ENCODE peak calls at places on chromosomes 12 and 14, in four cellular contexts. One of them, this sample, is unnamed. For H3K4me1, the result is how much of the 10 kb centered on the place peaks cover.

GRCh38 chr12:1044697-1045096 is 53.7 kb downstream of the ERC1 start:
- DNase-seq in trophoblast cell: no peak
- DNase-seq in mesenchymal stem cell: peak
- DNase-seq in IMR-90: peak
- DNase-seq in this sample: no peak

GRCh38 chr14:76926521-76927251 is 100.5 kb downstream of the LRRC74A start:
- DNase-seq in mesenchymal stem cell: peak
- DNase-seq in IMR-90: peak
- DNase-seq in trophoblast cell: no peak
- DNase-seq in this sample: no peak

GRCh38 chr14:104883681-104884361 is 18.8 kb downstream of the CEP170B start:
- DNase-seq in trophoblast cell: no peak
- DNase-seq in mesenchymal stem cell: no peak
- DNase-seq in IMR-90: no peak
- DNase-seq in this sample: no peak

GRCh38 chr12:123384318-123384993 is 524 bp downstream of the KMT5A start:
- DNase-seq in mesenchymal stem cell: peak
- DNase-seq in IMR-90: no peak
- DNase-seq in trophoblast cell: no peak
- DNase-seq in this sample: no peak

GRCh38 chr14:51447411-51447810 is 204.3 kb upstream of the FRMD6 start:
- DNase-seq in IMR-90: no peak
- DNase-seq in trophoblast cell: no peak
- DNase-seq in mesenchymal stem cell: no peak
- DNase-seq in this sample: no peak

GRCh38 chr14:86532219-86532618 is 1002.3 kb downstream of the FLRT2 start:
- DNase-seq in mesenchymal stem cell: no peak
- DNase-seq in trophoblast cell: no peak
- DNase-seq in IMR-90: peak
- DNase-seq in this sample: no peak

GRCh38 chr14:100070310-100070709 is 5.1 kb downstream of the EVL start:
- DNase-seq in trophoblast cell: no peak
- DNase-seq in mesenchymal stem cell: no peak
- DNase-seq in IMR-90: no peak
- DNase-seq in this sample: no peak

GRCh38 chr12:15274561-15274967 is 47.7 kb upstream of the PTPRO start:
- DNase-seq in mesenchymal stem cell: no peak
- DNase-seq in trophoblast cell: no peak
- DNase-seq in IMR-90: no peak
- DNase-seq in this sample: no peak

GRCh38 chr12:42180990-42181611 is 36.4 kb upstream of the GXYLT1 start:
- DNase-seq in IMR-90: peak
- DNase-seq in trophoblast cell: no peak
- DNase-seq in mesenchymal stem cell: peak
- DNase-seq in this sample: no peak

GRCh38 chr12:9115731-9116689 is at the start of gene A2M:
- DNase-seq in IMR-90: no peak
- DNase-seq in mesenchymal stem cell: peak
- DNase-seq in trophoblast cell: no peak
- DNase-seq in this sample: no peak

GRCh38 chr14:74456684-74457083 is 30.7 kb upstream of the SYNDIG1L start:
- DNase-seq in IMR-90: no peak
- DNase-seq in mesenchymal stem cell: no peak
- DNase-seq in trophoblast cell: no peak
- DNase-seq in this sample: no peak

GRCh38 chr12:26162905-26163304 is 32.5 kb upstream of the SSPN start:
- DNase-seq in IMR-90: no peak
- DNase-seq in trophoblast cell: no peak
- DNase-seq in mesenchymal stem cell: no peak
- DNase-seq in this sample: no peak

GRCh38 chr12:113237748-113238147 is 16.5 kb downstream of the TPCN1 start:
- DNase-seq in mesenchymal stem cell: no peak
- DNase-seq in trophoblast cell: no peak
- DNase-seq in IMR-90: no peak
- DNase-seq in this sample: no peak

GRCh38 chr14:104505085-104506074 is 74.2 kb upstream of the C14orf180 start:
- DNase-seq in IMR-90: no peak
- DNase-seq in trophoblast cell: no peak
- DNase-seq in mesenchymal stem cell: no peak
- DNase-seq in this sample: no peak

GRCh38 chr12:27651201-27651600 is 45.0 kb upstream of the REP15 start:
- DNase-seq in trophoblast cell: peak
- DNase-seq in IMR-90: peak
- DNase-seq in mesenchymal stem cell: no peak
- DNase-seq in this sample: no peak

GRCh38 chr12:117395766-117396165 is 34.3 kb upstream of the NOS1 start:
- DNase-seq in IMR-90: no peak
- DNase-seq in trophoblast cell: no peak
- DNase-seq in mesenchymal stem cell: no peak
- DNase-seq in this sample: no peak

GRCh38 chr12:8562310-8562709 is 21.6 kb upstream of the CLEC4E start:
- DNase-seq in trophoblast cell: no peak
- DNase-seq in IMR-90: no peak
- DNase-seq in mesenchymal stem cell: no peak
- DNase-seq in this sample: no peak

GRCh38 chr12:5792350-5792749 is 152.7 kb downstream of the ANO2 start:
- DNase-seq in trophoblast cell: no peak
- DNase-seq in IMR-90: peak
- DNase-seq in mesenchymal stem cell: no peak
- DNase-seq in this sample: no peak

GRCh38 chr12:29403991-29404390 is 23.0 kb upstream of the ERGIC2 start:
- DNase-seq in mesenchymal stem cell: no peak
- DNase-seq in trophoblast cell: no peak
- DNase-seq in IMR-90: no peak
- DNase-seq in this sample: no peak

GRCh38 chr14:94975366-94975765 is 182.0 kb downstream of the DICER1 start:
- DNase-seq in IMR-90: no peak
- DNase-seq in mesenchymal stem cell: no peak
- DNase-seq in trophoblast cell: no peak
- DNase-seq in this sample: no peak
- H3K4me3 ChIP-seq in IMR-90: no peak
- H3K4me3 ChIP-seq in mesenchymal stem cell: no peak
- H3K4me3 ChIP-seq in trophoblast cell: no peak
- H3K4me3 ChIP-seq in this sample: no peak

DNA sequence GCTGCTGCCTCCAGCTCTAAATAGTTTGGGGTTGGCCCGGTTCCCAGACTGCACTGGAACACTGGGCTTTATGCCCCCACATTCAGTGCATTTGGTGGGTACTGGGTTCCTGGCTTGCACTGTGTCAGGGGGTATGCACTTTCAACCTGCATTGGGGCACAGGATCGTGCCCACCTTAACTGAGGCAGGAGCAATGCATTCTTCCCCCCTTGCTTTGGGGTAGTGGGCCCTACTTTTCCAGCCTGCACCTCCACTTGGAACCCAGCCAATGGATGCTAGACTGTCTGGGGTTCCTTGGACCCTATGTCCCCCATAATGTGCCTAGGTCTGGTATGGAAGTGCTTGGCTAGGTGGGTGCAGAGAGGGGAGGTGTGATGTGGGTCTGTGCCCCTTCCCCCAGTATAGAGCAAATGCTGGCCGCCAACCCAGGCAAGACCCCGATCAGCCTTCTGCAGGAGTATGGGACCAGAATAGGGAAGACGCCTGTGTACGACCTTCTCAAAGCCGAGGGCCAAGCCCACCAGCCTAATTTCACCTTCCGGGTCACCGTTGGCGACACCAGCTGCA is 615 bp downstream of the TARBP2 start:
- DNase-seq in mesenchymal stem cell: no peak
- DNase-seq in trophoblast cell: no peak
- DNase-seq in IMR-90: no peak
- DNase-seq in this sample: no peak
- H3K14ac ChIP-seq in mesenchymal stem cell: no peak
- H3K14ac ChIP-seq in trophoblast cell: peak
- H3K14ac ChIP-seq in IMR-90: peak
- H3K14ac ChIP-seq in this sample: peak

GRCh38 chr14:91834571-91834970 is 32.8 kb downstream of the TC2N start:
- DNase-seq in trophoblast cell: no peak
- DNase-seq in mesenchymal stem cell: no peak
- DNase-seq in IMR-90: no peak
- DNase-seq in this sample: no peak

GRCh38 chr14:91837076-91837475 is 30.3 kb downstream of the TC2N start:
- DNase-seq in mesenchymal stem cell: no peak
- DNase-seq in IMR-90: no peak
- DNase-seq in trophoblast cell: no peak
- DNase-seq in this sample: no peak

GRCh38 chr14:91831337-91831736 is 36.0 kb downstream of the TC2N start:
- DNase-seq in trophoblast cell: no peak
- DNase-seq in IMR-90: no peak
- DNase-seq in mesenchymal stem cell: no peak
- DNase-seq in this sample: no peak

GRCh38 chr14:91835920-91836843 is 31.2 kb downstream of the TC2N start:
- DNase-seq in IMR-90: no peak
- DNase-seq in mesenchymal stem cell: peak
- DNase-seq in trophoblast cell: peak
- DNase-seq in this sample: peak

GRCh38 chr14:91835197-91835919 is 32.0 kb downstream of the TC2N start:
- DNase-seq in mesenchymal stem cell: no peak
- DNase-seq in trophoblast cell: no peak
- DNase-seq in IMR-90: no peak
- DNase-seq in this sample: no peak
- H3K4me1 ChIP-seq in mesenchymal stem cell: under half
- H3K4me1 ChIP-seq in trophoblast cell: under half
- H3K4me1 ChIP-seq in IMR-90: under half
- H3K4me1 ChIP-seq in this sample: under half

GRCh38 chr12:104079024-104079423 is 14.7 kb downstream of the HCFC2 start:
- DNase-seq in mesenchymal stem cell: no peak
- DNase-seq in IMR-90: no peak
- DNase-seq in trophoblast cell: no peak
- DNase-seq in this sample: no peak

GRCh38 chr12:104080764-104081163 is 16.4 kb downstream of the HCFC2 start:
- DNase-seq in mesenchymal stem cell: no peak
- DNase-seq in IMR-90: no peak
- DNase-seq in trophoblast cell: no peak
- DNase-seq in this sample: no peak

DNA sequence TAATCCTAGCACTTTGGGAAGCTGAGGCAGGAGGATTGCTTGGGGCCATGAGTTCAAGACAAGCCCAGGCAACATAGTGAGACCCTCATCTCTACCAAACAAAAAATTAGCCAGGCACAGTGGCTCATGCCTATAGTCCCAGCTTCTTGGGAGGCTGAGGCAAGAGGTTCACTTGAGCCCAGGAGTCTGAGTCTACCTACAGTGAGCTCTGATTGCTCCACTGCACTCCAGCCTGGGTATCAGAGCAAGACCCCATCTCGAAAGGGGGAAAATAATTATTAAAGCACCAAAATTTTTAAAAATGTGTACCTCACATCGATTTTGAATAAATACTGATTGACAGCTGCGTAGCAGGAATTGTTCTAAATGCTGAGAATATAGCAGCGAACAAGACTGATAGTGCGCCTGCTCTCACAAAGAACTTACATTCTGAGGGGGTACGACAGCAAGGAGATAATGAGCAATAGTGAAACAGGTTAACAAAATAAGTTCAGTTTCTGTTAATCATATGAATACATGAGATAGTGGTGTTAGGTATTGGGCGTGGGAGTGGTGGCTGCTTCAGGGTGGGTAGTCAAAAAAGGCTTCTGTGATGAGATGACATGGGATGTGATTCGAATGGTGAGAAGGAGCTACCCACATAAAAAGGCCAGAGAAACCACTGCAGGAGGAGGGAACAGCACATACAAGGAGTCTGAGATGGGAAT is 19.6 kb downstream of the HCFC2 start:
- DNase-seq in IMR-90: no peak
- DNase-seq in mesenchymal stem cell: no peak
- DNase-seq in trophoblast cell: no peak
- DNase-seq in this sample: no peak
- H3K4me3 ChIP-seq in IMR-90: no peak
- H3K4me3 ChIP-seq in mesenchymal stem cell: no peak
- H3K4me3 ChIP-seq in trophoblast cell: no peak
- H3K4me3 ChIP-seq in this sample: no peak